ENCODE peak calls at places on chromosomes 3 and 15, in six cellular contexts. S is MM.1S, I is SK-N-SH, G is mammary epithelial cell, U is GM12878, W is PC-3. L is an unnamed sample.

GRCh38 chr15:81859737-81860516 is 185.9 kb downstream of the MEX3B start:
- DNase-seq in S (peak), I (no peak), G (no peak), U (no peak), W (no peak), L (no peak)

GRCh38 chr3:71195492-71195891 is 388.0 kb downstream of the FOXP1 start:
- DNase-seq in S (no peak), I (no peak), G (no peak), U (no peak), W (peak), L (no peak)

GRCh38 chr3:153977148-153977547 is 144.0 kb upstream of the ARHGEF26 start:
- DNase-seq in S (no peak), I (no peak), G (no peak), U (no peak), W (peak), L (no peak)

GRCh38 chr3:28576590-28577220 is 228.1 kb upstream of the AZI2 start:
- DNase-seq in S (no peak), I (peak), G (no peak), U (no peak), W (no peak), L (peak)

GRCh38 chr3:112111785-112112402 is 21.2 kb downstream of the GCSAM start:
- DNase-seq in S (peak), I (peak), G (peak), U (no peak), W (peak), L (peak)

GRCh38 chr3:99755831-99756230 is 61.8 kb upstream of the CMSS1 start:
- DNase-seq in S (no peak), I (no peak), G (no peak), U (no peak), W (no peak), L (no peak)

GRCh38 chr3:172154768-172155649 is 115.6 kb downstream of the FNDC3B start:
- DNase-seq in S (no peak), I (no peak), G (no peak), U (no peak), W (no peak), L (no peak)

GRCh38 chr15:70826634-70827033 is 27.3 kb downstream of the LARP6 start:
- DNase-seq in S (no peak), I (no peak), G (peak), U (no peak), W (peak), L (no peak)

GRCh38 chr15:62648954-62649353 is 393.6 kb upstream of the TPM1 start:
- DNase-seq in S (no peak), I (no peak), G (no peak), U (peak), W (peak), L (peak)

GRCh38 chr15:71294636-71295241 is 179.5 kb downstream of the THSD4 start:
- DNase-seq in S (no peak), I (no peak), G (peak), U (no peak), W (peak), L (no peak)

GRCh38 chr3:25084016-25084415 is 344.0 kb upstream of the RARB start:
- DNase-seq in S (no peak), I (no peak), G (no peak), U (no peak), W (no peak), L (no peak)

GRCh38 chr3:126406389-126407296 is 11.9 kb downstream of the CFAP100 start:
- DNase-seq in S (no peak), I (peak), G (no peak), U (no peak), W (no peak), L (no peak)

GRCh38 chr15:58438956-58439355 is 7.2 kb downstream of the LIPC start:
- DNase-seq in S (no peak), I (peak), G (peak), U (no peak), W (peak), L (peak)

GRCh38 chr15:84824260-84824690 is 7.1 kb downstream of the ALPK3 start:
- DNase-seq in S (no peak), I (no peak), G (no peak), U (no peak), W (no peak), L (no peak)

GRCh38 chr15:69140306-69140705 is 20.1 kb upstream of the GLCE start:
- DNase-seq in S (no peak), I (no peak), G (peak), U (no peak), W (no peak), L (no peak)

GRCh38 chr15:35757323-35757722 is 211.4 kb upstream of the DPH6 start:
- DNase-seq in S (no peak), I (no peak), G (no peak), U (no peak), W (no peak), L (no peak)

GRCh38 chr3:183375337-183375736 is 53.1 kb downstream of the MCF2L2 start:
- DNase-seq in S (no peak), I (no peak), G (no peak), U (no peak), W (no peak), L (no peak)

GRCh38 chr3:4885322-4885721 is 93.9 kb upstream of the BHLHE40 start:
- DNase-seq in S (no peak), I (no peak), G (no peak), U (no peak), W (peak), L (no peak)

GRCh38 chr15:92696096-92696495 is 40.5 kb upstream of the FAM174B start:
- DNase-seq in S (no peak), I (no peak), G (no peak), U (no peak), W (no peak), L (no peak)

GRCh38 chr15:88627463-88627862 is 6.3 kb downstream of the AEN start:
- DNase-seq in S (peak), I (no peak), G (no peak), U (no peak), W (no peak), L (no peak)

GRCh38 chr3:130354430-130354829 is 9.0 kb downstream of the COL6A5 start:
- DNase-seq in S (no peak), I (no peak), G (no peak), U (no peak), W (no peak), L (peak)

GRCh38 chr3:64667138-64667537 is 20.7 kb downstream of the ADAMTS9 start:
- DNase-seq in S (no peak), I (no peak), G (peak), U (no peak), W (no peak), L (no peak)

GRCh38 chr3:16338999-16339398 is 74.0 kb downstream of the OXNAD1 start:
- DNase-seq in S (no peak), I (no peak), G (peak), U (no peak), W (peak), L (no peak)

GRCh38 chr3:102183186-102183585 is 251.6 kb upstream of the ZPLD1 start:
- DNase-seq in S (no peak), I (peak), G (no peak), U (no peak), W (no peak), L (no peak)

GRCh38 chr15:67836955-67837354 is 2.9 kb downstream of the RNU6-1 start:
- DNase-seq in S (no peak), I (no peak), G (no peak), U (no peak), W (no peak), L (no peak)

GRCh38 chr3:143060906-143061305 is 58.7 kb upstream of the CHST2 start:
- DNase-seq in S (peak), I (no peak), G (peak), U (peak), W (no peak), L (no peak)

GRCh38 chr15:67146875-67147381 is 81.5 kb downstream of the SMAD3 start:
- DNase-seq in S (no peak), I (no peak), G (peak), U (no peak), W (peak), L (peak)

GRCh38 chr3:37993811-37994638 is 3.4 kb downstream of the VILL start:
- DNase-seq in S (peak), I (peak), G (no peak), U (no peak), W (no peak), L (peak)

GRCh38 chr15:79543097-79543496 is 111.0 kb downstream of the MINAR1 start:
- DNase-seq in S (no peak), I (peak), G (no peak), U (no peak), W (no peak), L (no peak)

GRCh38 chr15:30038667-30039523 is 43.9 kb upstream of the GOLGA8J start:
- DNase-seq in S (no peak), I (peak), G (no peak), U (no peak), W (peak), L (no peak)

GRCh38 chr3:31295150-31295765 is 237.5 kb upstream of the STT3B start:
- DNase-seq in S (no peak), I (no peak), G (no peak), U (no peak), W (no peak), L (no peak)

GRCh38 chr3:126358038-126358815 is 1.0 kb upstream of the KLF15 start:
- DNase-seq in S (no peak), I (no peak), G (no peak), U (no peak), W (no peak), L (peak)

GRCh38 chr15:29451201-29451781 is 181.7 kb upstream of the NSMCE3 start:
- DNase-seq in S (no peak), I (peak), G (no peak), U (no peak), W (peak), L (peak)

GRCh38 chr15:92606126-92606835 is 49.3 kb downstream of the FAM174B start:
- DNase-seq in S (no peak), I (no peak), G (no peak), U (no peak), W (no peak), L (no peak)

GRCh38 chr3:59016930-59017616 is 32.8 kb downstream of the CFAP20DC start:
- DNase-seq in S (no peak), I (no peak), G (no peak), U (no peak), W (no peak), L (no peak)

GRCh38 chr15:69860316-69860715 is 237.4 kb downstream of the TLE3 start:
- DNase-seq in S (no peak), I (no peak), G (no peak), U (no peak), W (no peak), L (no peak)

GRCh38 chr15:33411596-33412545 is 101.1 kb downstream of the RYR3 start:
- DNase-seq in S (no peak), I (no peak), G (no peak), U (no peak), W (no peak), L (no peak)

GRCh38 chr3:37680393-37680792 is 181.3 kb upstream of the CTDSPL start:
- DNase-seq in S (no peak), I (no peak), G (no peak), U (no peak), W (no peak), L (no peak)

GRCh38 chr3:48012659-48013058 is 3.6 kb downstream of the MAP4 start:
- DNase-seq in S (no peak), I (no peak), G (no peak), U (no peak), W (no peak), L (no peak)

GRCh38 chr15:40047413-40048154 is 8.6 kb upstream of the SRP14 start:
- DNase-seq in S (peak), I (no peak), G (peak), U (peak), W (peak), L (no peak)
- H2AFZ ChIP-seq in S (peak), I (no peak), G (no peak), U (peak), W (no peak), L (no peak)

DNA sequence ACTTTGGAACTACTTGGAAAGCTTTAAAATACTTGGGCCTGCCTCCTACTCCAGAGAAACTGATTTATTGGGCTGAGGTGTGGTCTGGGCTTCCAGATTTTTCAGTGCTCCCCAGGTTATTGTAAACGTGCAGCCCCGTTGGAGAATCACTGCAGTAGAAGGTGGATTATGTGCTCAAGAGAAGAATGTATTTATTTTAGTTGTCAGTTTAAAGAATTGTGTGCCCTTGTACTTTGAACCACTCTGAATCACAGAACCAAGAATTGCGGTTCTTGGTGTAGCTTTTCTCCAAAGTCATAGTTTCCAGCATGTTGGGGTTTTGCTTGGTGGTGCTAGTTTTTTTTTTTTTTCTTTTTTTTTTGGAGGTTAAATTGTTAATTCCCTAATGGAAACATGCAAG is 1.6 kb downstream of the TATDN2 start:
- DNase-seq in S (peak), I (no peak), G (no peak), U (no peak), W (peak), L (no peak)
- H3K4me3 ChIP-seq in S (peak), I (peak), G (peak), U (peak), W (peak), L (peak)

GRCh38 chr3:128317101-128317697 is 149.5 kb downstream of the DNAJB8 start:
- DNase-seq in S (no peak), I (no peak), G (no peak), U (no peak), W (no peak), L (no peak)
- H2AFZ ChIP-seq in S (no peak), I (no peak), G (no peak), U (no peak), W (no peak), L (no peak)

GRCh38 chr3:121836069-121836468 is 1.1 kb downstream of the EAF2 start:
- DNase-seq in S (no peak), I (no peak), G (no peak), U (no peak), W (no peak), L (no peak)
- H3K4me3 ChIP-seq in S (peak), I (peak), G (no peak), U (peak), W (peak), L (peak)

GRCh38 chr3:149369991-149370866 is 7.2 kb downstream of the TM4SF1 start:
- DNase-seq in S (no peak), I (no peak), G (peak), U (no peak), W (peak), L (peak)
- H2AFZ ChIP-seq in S (no peak), I (no peak), G (no peak), U (no peak), W (no peak), L (peak)

L was measured in GM23338.